ENCODE peak calls at places on chromosome 22, in five cellular contexts. Z, L, S, B and R are unnamed samples.

GRCh38 chr22:37198290-37199102 is 10.4 kb upstream of the C1QTNF6 start:
- DNase-seq in Z (peak), L (peak), S (peak), B (peak), R (peak)

GRCh38 chr22:29475550-29475949 is 4.5 kb upstream of the NEFH start:
- DNase-seq in Z (no peak), L (no peak), S (no peak), B (no peak), R (no peak)

GRCh38 chr22:37831472-37831871 is 8.3 kb downstream of the GALR3 start:
- DNase-seq in Z (no peak), L (no peak), S (no peak), B (no peak), R (no peak)

GRCh38 chr22:17477401-17477833 is 85.9 kb upstream of the SLC25A18 start:
- DNase-seq in Z (no peak), L (no peak), S (no peak), B (no peak), R (no peak)

GRCh38 chr22:46432164-46433068 is 96.9 kb downstream of the TRMU start:
- DNase-seq in Z (no peak), L (no peak), S (peak), B (no peak), R (no peak)

GRCh38 chr22:21032037-21032842 is at the start of gene SLC7A4:
- DNase-seq in Z (no peak), L (no peak), S (peak), B (no peak), R (no peak)

GRCh38 chr22:47618180-47618579 is 855.7 kb downstream of the TBC1D22A start:
- DNase-seq in Z (no peak), L (no peak), S (no peak), B (no peak), R (no peak)

GRCh38 chr22:49228431-49229037 is 599.1 kb downstream of the BRD1 start:
- DNase-seq in Z (peak), L (no peak), S (peak), B (no peak), R (no peak)

GRCh38 chr22:36913431-36914382 is at the start of gene CSF2RB:
- DNase-seq in Z (no peak), L (no peak), S (no peak), B (no peak), R (no peak)

GRCh38 chr22:46502776-46503175 is 34.6 kb downstream of the CELSR1 start:
- DNase-seq in Z (no peak), L (no peak), S (no peak), B (no peak), R (no peak)

GRCh38 chr22:37230673-37231405 is 13.2 kb downstream of the RAC2 start:
- DNase-seq in Z (no peak), L (no peak), S (no peak), B (no peak), R (no peak)

GRCh38 chr22:39206491-39206890 is 38.3 kb downstream of the PDGFB start:
- DNase-seq in Z (peak), L (no peak), S (no peak), B (no peak), R (no peak)

GRCh38 chr22:31229402-31230140 is 17.5 kb downstream of the LIMK2 start:
- DNase-seq in Z (no peak), L (peak), S (no peak), B (peak), R (no peak)
- H2AFZ ChIP-seq in Z (no peak), L (no peak), S (no peak), B (peak), R (no peak)

GRCh38 chr22:23537421-23537820 is 42.7 kb downstream of the IGLL1 start:
- DNase-seq in Z (peak), L (no peak), S (no peak), B (no peak), R (no peak)
- H3K9ac ChIP-seq in Z (no peak), L (no peak), S (no peak), B (no peak), R (no peak)

GRCh38 chr22:42615092-42615859 is 593 bp upstream of the POLDIP3 start:
- DNase-seq in Z (peak), L (peak), S (peak), B (peak), R (peak)
- H2BK5ac ChIP-seq in Z (peak), L (no peak), S (peak), B (peak), R (no peak)

DNA sequence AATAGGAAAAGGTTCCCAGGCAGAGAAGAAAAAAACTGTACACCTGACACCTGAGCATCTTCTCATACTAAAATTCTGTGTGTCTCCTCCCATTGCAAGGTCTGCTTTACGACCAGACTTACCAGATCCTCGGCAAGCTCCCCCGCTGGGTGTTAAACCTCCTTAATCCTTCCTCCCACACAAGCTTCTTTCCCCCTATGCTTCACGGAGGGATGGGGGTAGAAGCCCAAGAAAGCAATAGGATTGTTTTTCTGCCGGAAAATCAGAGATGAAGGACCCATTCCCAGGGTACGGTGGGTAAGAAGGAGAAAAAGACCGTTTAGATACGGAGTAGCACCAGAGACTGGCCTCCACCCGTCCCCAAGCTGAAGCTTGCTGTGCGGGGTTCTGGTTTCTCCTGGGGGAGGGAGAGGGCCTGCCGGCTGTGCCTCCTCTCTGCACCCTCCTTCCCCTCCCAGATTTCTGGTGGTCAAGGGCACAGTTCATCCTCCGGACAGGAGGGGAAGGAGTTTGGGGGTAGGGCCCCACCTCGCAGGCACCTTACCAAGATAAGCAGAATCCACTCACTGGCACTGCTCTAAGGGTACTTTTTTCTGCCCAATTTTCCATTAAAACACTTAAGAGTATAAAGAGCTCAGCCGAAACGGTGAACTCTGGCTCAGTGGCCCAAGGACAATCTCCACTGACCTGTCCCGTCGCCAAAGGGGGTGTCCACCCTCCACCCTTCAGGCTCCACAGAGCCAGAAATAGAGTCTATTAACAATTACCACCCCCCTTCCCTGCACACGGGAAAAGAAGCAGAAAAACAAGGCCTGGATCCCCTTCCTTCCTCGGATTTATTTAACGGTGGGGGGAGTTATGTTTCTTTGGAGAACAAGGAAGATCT is 1.2 kb downstream of the TOB2 start:
- DNase-seq in Z (peak), L (peak), S (peak), B (no peak), R (peak)
- H2AFZ ChIP-seq in Z (no peak), L (no peak), S (no peak), B (peak), R (no peak)

GRCh38 chr22:27809700-27810365 is 8.3 kb upstream of the MN1 start:
- DNase-seq in Z (no peak), L (no peak), S (no peak), B (no peak), R (no peak)
- H3K9ac ChIP-seq in Z (no peak), L (peak), S (no peak), B (no peak), R (no peak)

GRCh38 chr22:50529416-50530279 is at the start of gene TYMP:
- DNase-seq in Z (no peak), L (peak), S (peak), B (no peak), R (no peak)

GRCh38 chr22:50531546-50532352 is 1.9 kb upstream of the TYMP start:
- DNase-seq in Z (peak), L (peak), S (peak), B (peak), R (no peak)

GRCh38 chr22:50532824-50533344 is 3.1 kb upstream of the TYMP start:
- DNase-seq in Z (no peak), L (peak), S (no peak), B (no peak), R (no peak)

GRCh38 chr22:50532353-50532700 is 2.5 kb upstream of the TYMP start:
- DNase-seq in Z (no peak), L (no peak), S (no peak), B (no peak), R (no peak)

GRCh38 chr22:50530857-50531545 is 1.2 kb upstream of the TYMP start:
- DNase-seq in Z (peak), L (peak), S (peak), B (peak), R (no peak)
- H2BK5ac ChIP-seq in Z (no peak), L (no peak), S (no peak), B (no peak), R (peak)

GRCh38 chr22:50526849-50527801 is 1.7 kb upstream of the SCO2 start:
- DNase-seq in Z (peak), L (peak), S (peak), B (no peak), R (no peak)

GRCh38 chr22:50525991-50526848 is 822 bp upstream of the SCO2 start:
- DNase-seq in Z (peak), L (peak), S (peak), B (peak), R (peak)

GRCh38 chr22:50528682-50529415 is 963 bp downstream of the TYMP start:
- DNase-seq in Z (no peak), L (peak), S (peak), B (no peak), R (no peak)

GRCh38 chr22:50527921-50528681 is 1.7 kb downstream of the TYMP start:
- DNase-seq in Z (no peak), L (peak), S (no peak), B (no peak), R (no peak)

DNA sequence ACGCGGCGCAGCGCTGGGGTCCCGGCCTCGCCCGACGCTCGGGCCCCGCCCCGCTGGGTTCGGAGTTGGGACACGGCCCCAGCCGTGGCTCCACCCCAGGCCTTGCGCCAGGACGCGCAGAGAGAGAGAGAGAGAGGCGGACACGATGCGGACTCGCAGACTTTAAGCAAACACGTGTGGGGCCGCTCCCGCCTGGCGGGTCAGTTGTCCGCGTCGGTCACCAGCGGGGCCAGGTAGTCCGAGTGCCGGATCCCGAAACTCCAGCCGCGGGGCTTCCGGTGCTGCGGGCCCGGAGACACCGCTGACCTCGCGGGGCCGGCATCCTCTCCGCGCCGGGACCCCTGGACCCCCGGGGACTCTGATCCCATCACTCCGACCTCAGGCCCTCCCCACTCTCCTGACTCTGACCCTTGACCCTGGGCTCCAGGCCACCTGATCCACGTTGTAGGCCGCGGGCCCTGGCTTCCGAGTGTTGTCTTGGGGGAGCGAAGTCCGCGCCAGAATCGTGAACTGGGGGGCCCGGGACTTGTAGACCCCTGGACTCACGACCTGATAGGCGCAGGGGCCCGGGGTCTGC is 556 bp upstream of the TYMP start:
- DNase-seq in Z (peak), L (peak), S (peak), B (peak), R (no peak)
- H2AFZ ChIP-seq in Z (no peak), L (peak), S (no peak), B (peak), R (no peak)

GRCh38 chr22:26656896-26657851 is at the start of gene MIAT:
- DNase-seq in Z (peak), L (no peak), S (peak), B (peak), R (peak)
- H3K9ac ChIP-seq in Z (peak), L (peak), S (peak), B (no peak), R (peak)

GRCh38 chr22:40679964-40680818 is 907 bp downstream of the MCHR1 start:
- DNase-seq in Z (no peak), L (peak), S (no peak), B (peak), R (no peak)

GRCh38 chr22:40679249-40679963 is at the start of gene MCHR1:
- DNase-seq in Z (no peak), L (no peak), S (no peak), B (peak), R (no peak)

GRCh38 chr22:40678493-40679248 is 613 bp upstream of the MCHR1 start:
- DNase-seq in Z (no peak), L (no peak), S (no peak), B (no peak), R (no peak)

GRCh38 chr22:40680819-40681183 is 1.5 kb downstream of the MCHR1 start:
- DNase-seq in Z (no peak), L (no peak), S (no peak), B (no peak), R (no peak)

DNA sequence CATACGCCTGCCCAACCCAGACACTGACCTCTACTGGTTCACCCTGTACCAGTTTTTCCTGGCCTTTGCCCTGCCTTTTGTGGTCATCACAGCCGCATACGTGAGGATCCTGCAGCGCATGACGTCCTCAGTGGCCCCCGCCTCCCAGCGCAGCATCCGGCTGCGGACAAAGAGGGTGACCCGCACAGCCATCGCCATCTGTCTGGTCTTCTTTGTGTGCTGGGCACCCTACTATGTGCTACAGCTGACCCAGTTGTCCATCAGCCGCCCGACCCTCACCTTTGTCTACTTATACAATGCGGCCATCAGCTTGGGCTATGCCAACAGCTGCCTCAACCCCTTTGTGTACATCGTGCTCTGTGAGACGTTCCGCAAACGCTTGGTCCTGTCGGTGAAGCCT is 2.2 kb downstream of the MCHR1 start:
- DNase-seq in Z (no peak), L (no peak), S (no peak), B (no peak), R (no peak)
- H2BK5ac ChIP-seq in Z (no peak), L (no peak), S (peak), B (no peak), R (no peak)

GRCh38 chr22:19524170-19525115 is at the start of gene CLDN5:
- DNase-seq in Z (peak), L (peak), S (peak), B (no peak), R (peak)
- H2AFZ ChIP-seq in Z (no peak), L (no peak), S (no peak), B (peak), R (peak)